ENCODE peak calls at places on chromosome 21, in five cellular contexts. Z is HepG2, X is K562, K is GM12878, A is H1. N is an unnamed sample.

GRCh38 chr21:20971296-20971921 is 26.8 kb upstream of the NCAM2 start:
- DNase-seq in Z (peak; percentile 18), X (peak; percentile 33), A (no peak), K (no peak), N (no peak)

GRCh38 chr21:31520506-31521163 is 138.9 kb upstream of the SOD1 start:
- DNase-seq in Z (no peak), K (no peak), X (no peak), A (no peak), N (no peak)

GRCh38 chr21:33642896-33643657 is 776 bp downstream of the ITSN1 start:
- DNase-seq in X (peak; percentile 50), Z (no peak), K (no peak), A (peak; percentile 58), N (no peak)

GRCh38 chr21:21028275-21028814 is 30.1 kb downstream of the NCAM2 start:
- DNase-seq in A (no peak), Z (no peak), K (no peak), X (no peak), N (no peak)

GRCh38 chr21:43025636-43026180 is 49.9 kb downstream of the CBS start:
- DNase-seq in X (no peak), Z (peak; percentile 52), A (no peak), K (no peak), N (no peak)

GRCh38 chr21:36976882-36977651 is 10.6 kb upstream of the HLCS start:
- DNase-seq in A (peak; percentile 58), K (peak; percentile 59), X (peak; percentile 61), Z (peak; percentile 87), N (peak; percentile 74)

GRCh38 chr21:31660134-31660565 is 657 bp downstream of the SOD1 start:
- DNase-seq in K (no peak), X (no peak), Z (no peak), A (no peak), N (no peak)

GRCh38 chr21:17343055-17343454 is 169.8 kb upstream of the CXADR start:
- DNase-seq in X (no peak), A (no peak), Z (peak; percentile 32), K (no peak), N (no peak)

GRCh38 chr21:37266515-37267221 is 466 bp downstream of the VPS26C start:
- DNase-seq in A (peak; percentile 74), Z (peak; percentile 27), X (no peak), K (no peak), N (no peak)

GRCh38 chr21:46190491-46191131 is 6.4 kb upstream of the SPATC1L start:
- DNase-seq in Z (no peak), K (no peak), A (no peak), X (no peak), N (no peak)

GRCh38 chr21:32329331-32329730 is 30.7 kb downstream of the MRAP start:
- DNase-seq in A (no peak), Z (no peak), X (no peak), K (no peak), N (no peak)

GRCh38 chr21:26127918-26128317 is 42.7 kb downstream of the APP start:
- DNase-seq in X (no peak), Z (no peak), K (no peak), A (no peak), N (no peak)

GRCh38 chr21:16134134-16134533 is 404.4 kb downstream of the USP25 start:
- DNase-seq in K (no peak), A (no peak), X (no peak), Z (no peak), N (no peak)
- TF ChIP-seq SP1 in K (no peak), A (no peak), X (no peak), Z (no peak), N (no peak)

GRCh38 chr21:28375708-28376385 is 616.8 kb downstream of the LTN1 start:
- DNase-seq in A (no peak), X (no peak), Z (no peak), K (no peak), N (no peak)
- TF ChIP-seq JUND in A (no peak), X (no peak), Z (no peak), K (no peak), N (no peak)

DNA sequence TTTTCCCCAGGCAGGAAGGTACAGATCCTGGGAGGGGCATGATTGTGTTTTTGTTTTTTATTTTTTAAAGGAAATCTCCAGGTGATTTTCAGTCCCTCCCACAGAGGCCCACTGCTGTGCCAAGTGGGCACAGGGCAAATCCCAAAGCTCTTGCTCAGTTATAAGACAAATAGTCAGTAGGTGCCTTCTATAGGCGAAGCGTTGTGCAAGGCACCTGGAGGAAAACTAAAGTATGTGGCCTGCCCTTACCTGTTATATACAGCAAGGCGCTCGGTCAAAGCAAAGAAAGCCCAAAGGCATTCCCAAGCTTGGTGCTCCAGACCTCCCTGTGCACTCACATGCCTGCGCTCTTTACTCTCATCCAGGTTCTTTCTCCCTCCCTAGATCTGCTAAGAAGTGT is 81.0 kb downstream of the KCNJ15 start:
- DNase-seq in Z (no peak), K (no peak), A (no peak), X (no peak), N (no peak)
- TF ChIP-seq SP1 in Z (no peak), K (no peak), A (no peak), X (no peak), N (no peak)

GRCh38 chr21:14591882-14592281 is 45.8 kb upstream of the SAMSN1 start:
- DNase-seq in Z (no peak), A (no peak), K (no peak), X (no peak), N (no peak)
- TF ChIP-seq JUND in Z (no peak), A (no peak), K (no peak), X (no peak), N (no peak)

DNA sequence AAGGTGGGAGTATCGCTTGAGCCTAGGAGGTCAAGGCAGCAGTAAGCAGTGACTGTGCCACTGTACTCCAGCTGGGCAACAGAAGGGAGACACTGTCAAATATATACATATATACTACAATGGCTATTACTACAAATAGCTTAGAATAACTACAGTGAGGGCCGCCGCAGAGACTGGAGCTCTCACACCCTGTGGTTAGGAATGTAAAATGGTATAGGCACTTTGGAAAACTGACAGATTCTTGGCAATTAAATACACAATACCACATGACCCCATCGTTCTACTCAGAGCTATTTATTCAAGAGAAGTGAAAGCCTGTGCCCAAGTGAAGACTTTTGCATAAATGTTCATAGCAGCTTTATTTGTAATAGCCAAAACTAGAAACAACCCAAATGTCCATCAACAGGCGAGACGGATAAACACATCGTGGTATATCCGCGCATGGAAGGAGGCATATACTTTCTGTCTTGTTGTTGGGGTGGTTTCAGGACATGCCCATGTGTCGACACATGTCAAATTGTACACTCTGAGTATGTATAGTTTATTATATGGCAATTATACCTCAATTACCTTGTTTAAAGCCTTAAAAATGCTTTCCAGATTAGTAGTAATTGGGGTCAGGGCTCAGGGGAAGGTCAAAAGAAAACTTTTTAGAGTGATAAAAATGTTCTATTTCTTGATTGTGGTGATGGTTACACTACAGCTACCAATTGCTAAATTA is 123.4 kb downstream of the RIPK4 start:
- DNase-seq in Z (no peak), A (no peak), K (no peak), X (no peak), N (no peak)
- TF ChIP-seq SP1 in Z (no peak), A (no peak), K (no peak), X (no peak), N (no peak)

GRCh38 chr21:35303085-35303484 is 254.0 kb upstream of the RUNX1 start:
- DNase-seq in X (no peak), Z (no peak), A (no peak), K (no peak), N (peak; percentile 51)
- TF ChIP-seq JUND in X (no peak), Z (no peak), A (no peak), K (no peak), N (peak; percentile 39)

GRCh38 chr21:15408089-15408488 is 321.7 kb upstream of the USP25 start:
- DNase-seq in A (no peak), X (no peak), Z (no peak), K (no peak), N (no peak)
- TF ChIP-seq SP1 in A (no peak), X (no peak), Z (no peak), K (no peak), N (no peak)

DNA sequence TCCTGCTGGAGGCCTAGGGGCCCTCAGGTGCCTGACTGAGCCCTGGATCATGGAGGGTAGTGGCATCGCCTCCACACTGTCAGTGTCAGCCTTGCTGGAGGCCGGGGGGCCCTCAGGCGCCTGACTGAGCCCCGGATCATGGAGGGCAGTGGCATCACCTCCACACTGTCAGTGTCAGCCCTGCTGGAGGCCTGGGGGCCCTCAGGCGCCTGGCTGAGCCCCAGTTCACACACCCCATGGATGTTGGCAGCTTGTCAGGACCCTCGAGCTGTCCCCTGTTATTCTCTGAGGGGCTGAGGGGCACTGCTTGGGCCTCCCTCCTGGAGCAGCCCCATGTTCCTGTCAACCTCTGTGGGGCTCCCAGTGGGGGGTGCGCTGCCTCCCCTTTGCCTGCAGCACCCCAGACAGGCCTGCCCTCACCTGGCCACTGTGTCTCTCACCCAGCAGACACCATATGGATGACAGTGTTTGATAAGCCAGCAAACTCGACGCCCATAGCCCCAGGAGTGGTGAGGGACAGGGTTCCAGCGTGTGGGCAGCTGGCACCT is 197.6 kb downstream of the LIPI start:
- DNase-seq in A (no peak), X (no peak), K (no peak), Z (no peak), N (no peak)
- TF ChIP-seq JUND in A (no peak), X (no peak), K (no peak), Z (no peak), N (no peak)

DNA sequence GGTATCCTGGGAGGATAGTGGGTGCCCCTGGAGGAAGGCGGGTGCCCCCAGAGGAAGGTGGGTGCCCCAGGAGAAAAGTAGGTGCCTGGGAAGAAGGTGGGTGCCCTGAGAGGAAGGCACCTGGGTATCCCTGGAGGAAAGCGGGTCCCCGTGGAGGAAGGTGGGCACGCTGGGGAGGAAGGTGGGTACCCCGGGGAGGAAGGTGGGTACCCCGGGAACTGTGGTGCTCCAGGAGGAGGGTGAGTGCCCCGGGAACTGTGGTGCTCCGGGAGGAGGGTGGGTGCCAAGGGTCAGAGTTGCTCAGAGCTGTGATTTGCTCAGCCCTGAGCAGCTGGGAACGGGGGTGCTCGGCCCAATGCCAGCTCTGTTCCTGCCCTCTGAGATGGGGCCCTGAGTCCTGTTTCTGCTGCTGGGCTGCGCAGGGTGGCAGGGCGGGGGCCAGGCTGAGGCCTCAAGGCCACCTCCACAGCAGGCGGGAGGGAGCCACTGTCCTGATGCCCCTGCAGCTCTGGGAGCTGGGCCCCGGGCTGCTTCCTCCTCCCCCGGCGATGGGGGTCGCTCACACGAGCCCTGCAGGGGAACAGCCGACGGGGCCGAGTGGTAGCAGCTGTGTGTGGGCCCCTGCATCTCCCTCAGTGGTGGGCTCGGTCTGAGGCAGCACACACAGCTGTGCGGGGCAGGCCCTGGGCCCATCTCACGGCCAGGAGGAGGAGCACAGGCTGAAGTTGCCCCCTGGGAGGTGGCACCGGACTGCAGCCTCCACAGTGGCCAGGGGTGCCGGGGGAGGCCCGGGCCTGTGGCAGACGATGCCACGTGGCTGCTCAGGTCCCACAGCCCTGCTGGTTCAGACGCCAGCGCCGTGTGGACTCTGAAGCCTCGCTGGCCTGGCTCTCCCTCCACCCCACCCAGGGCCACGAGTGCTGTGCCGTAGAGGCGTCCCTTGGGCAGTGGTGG is 57.4 kb downstream of the SLX9 start:
- DNase-seq in Z (no peak), K (no peak), X (no peak), A (no peak), N (no peak)
- TF ChIP-seq SP1 in Z (no peak), K (no peak), X (no peak), A (no peak), N (no peak)